ENCODE peak calls at places on chromosomes 11 and 22, in seven cellular contexts. N is neural progenitor cell, D is keratinocyte, K is coronary artery, Z is HL-60, J is GM06990, G is psoas muscle. E is an unnamed sample.

GRCh38 chr11:128336203-128336602 is 251.2 kb downstream of the ETS1 start:
- DNase-seq in N (no peak), D (no peak), K (no peak), Z (no peak), J (no peak), G (peak; percentile 65), E (no peak)

GRCh38 chr22:35743466-35743865 is 25.8 kb downstream of the APOL5 start:
- DNase-seq in N (no peak), D (no peak), K (no peak), Z (no peak), J (no peak), G (no peak), E (no peak)

GRCh38 chr11:92859290-92859689 is 110.2 kb upstream of the MTNR1B start:
- DNase-seq in N (no peak), D (no peak), K (no peak), Z (no peak), J (no peak), G (no peak), E (no peak)

GRCh38 chr11:62472063-62472884 is 53.4 kb downstream of the SCGB1A1 start:
- DNase-seq in N (no peak), D (no peak), K (no peak), Z (no peak), J (no peak), G (no peak), E (no peak)

GRCh38 chr11:79077684-79078379 is 363.0 kb downstream of the TENM4 start:
- DNase-seq in N (no peak), D (no peak), K (no peak), Z (no peak), J (no peak), G (no peak), E (no peak)

GRCh38 chr11:121839821-121840220 is 276.2 kb downstream of the BLID start:
- DNase-seq in N (no peak), D (no peak), K (no peak), Z (no peak), J (no peak), G (no peak), E (no peak)

GRCh38 chr11:128711136-128711535 is 17.3 kb downstream of the FLI1 start:
- DNase-seq in N (no peak), D (no peak), K (no peak), Z (no peak), J (no peak), G (no peak), E (no peak)

GRCh38 chr11:3086114-3086513 is 28.9 kb upstream of the CARS1 start:
- DNase-seq in N (no peak), D (no peak), K (no peak), Z (no peak), J (no peak), G (no peak), E (no peak)

GRCh38 chr11:128942807-128943430 is at the start of gene TP53AIP1:
- DNase-seq in N (no peak), D (no peak), K (no peak), Z (no peak), J (no peak), G (no peak), E (no peak)

GRCh38 chr11:5831196-5831829 is 10.4 kb downstream of the OR52E6 start:
- DNase-seq in N (peak; percentile 4), D (no peak), K (no peak), Z (no peak), J (no peak), G (no peak), E (no peak)

GRCh38 chr11:128361451-128362020 is 225.8 kb downstream of the ETS1 start:
- DNase-seq in N (no peak), D (no peak), K (no peak), Z (no peak), J (no peak), G (no peak), E (no peak)

GRCh38 chr11:1232328-1233321 is 9.8 kb downstream of the MUC5B start:
- DNase-seq in N (no peak), D (no peak), K (no peak), Z (no peak), J (no peak), G (peak; percentile 49), E (peak; percentile 2)

GRCh38 chr11:534592-535518 is 521 bp downstream of the HRAS start:
- DNase-seq in N (peak; percentile 38), D (peak; percentile 61), K (no peak), Z (peak; percentile 37), J (peak; percentile 64), G (peak; percentile 77), E (no peak)

DNA sequence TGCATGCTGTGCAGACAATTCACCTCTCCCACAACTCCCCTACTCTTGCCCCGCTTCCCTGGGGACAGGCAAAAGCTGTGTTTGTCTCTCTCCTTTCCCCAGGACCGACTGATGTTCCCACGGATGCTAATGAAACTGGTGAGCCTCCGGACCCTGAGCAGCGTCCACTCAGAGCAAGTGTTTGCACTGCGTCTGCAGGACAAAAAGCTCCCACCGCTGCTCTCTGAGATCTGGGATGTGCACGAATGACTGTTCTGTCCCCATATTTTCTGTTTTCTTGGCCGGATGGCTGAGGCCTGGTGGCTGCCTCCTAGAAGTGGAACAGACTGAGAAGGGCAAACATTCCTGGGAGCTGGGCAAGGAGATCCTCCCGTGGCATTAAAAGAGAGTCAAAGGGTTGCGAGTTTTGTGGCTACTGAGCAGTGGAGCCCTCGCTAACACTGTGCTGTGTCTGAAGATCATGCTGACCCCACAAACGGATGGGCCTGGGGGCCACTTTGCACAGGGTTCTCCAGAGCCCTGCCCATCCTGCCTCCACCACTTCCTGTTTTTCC is 1.4 kb upstream of the MADD start:
- DNase-seq in N (no peak), D (no peak), K (no peak), Z (no peak), J (no peak), G (no peak), E (no peak)
- TF ChIP-seq CTCF in N (no peak), D (no peak), K (no peak), Z (no peak), J (no peak), G (no peak), E (no peak)

GRCh38 chr11:9313648-9314290 is 624 bp downstream of the TMEM41B start:
- DNase-seq in N (peak; percentile 63), D (no peak), K (no peak), Z (peak; percentile 6), J (no peak), G (no peak), E (no peak)

GRCh38 chr11:9316334-9316733 is 1.9 kb upstream of the TMEM41B start:
- DNase-seq in N (no peak), D (no peak), K (no peak), Z (no peak), J (no peak), G (no peak), E (no peak)

GRCh38 chr11:9315078-9315688 is 790 bp upstream of the TMEM41B start:
- DNase-seq in N (peak; percentile 40), D (no peak), K (no peak), Z (peak; percentile 22), J (no peak), G (no peak), E (no peak)

GRCh38 chr11:9310485-9310884 is 3.9 kb downstream of the TMEM41B start:
- DNase-seq in N (no peak), D (no peak), K (no peak), Z (no peak), J (no peak), G (no peak), E (no peak)

DNA sequence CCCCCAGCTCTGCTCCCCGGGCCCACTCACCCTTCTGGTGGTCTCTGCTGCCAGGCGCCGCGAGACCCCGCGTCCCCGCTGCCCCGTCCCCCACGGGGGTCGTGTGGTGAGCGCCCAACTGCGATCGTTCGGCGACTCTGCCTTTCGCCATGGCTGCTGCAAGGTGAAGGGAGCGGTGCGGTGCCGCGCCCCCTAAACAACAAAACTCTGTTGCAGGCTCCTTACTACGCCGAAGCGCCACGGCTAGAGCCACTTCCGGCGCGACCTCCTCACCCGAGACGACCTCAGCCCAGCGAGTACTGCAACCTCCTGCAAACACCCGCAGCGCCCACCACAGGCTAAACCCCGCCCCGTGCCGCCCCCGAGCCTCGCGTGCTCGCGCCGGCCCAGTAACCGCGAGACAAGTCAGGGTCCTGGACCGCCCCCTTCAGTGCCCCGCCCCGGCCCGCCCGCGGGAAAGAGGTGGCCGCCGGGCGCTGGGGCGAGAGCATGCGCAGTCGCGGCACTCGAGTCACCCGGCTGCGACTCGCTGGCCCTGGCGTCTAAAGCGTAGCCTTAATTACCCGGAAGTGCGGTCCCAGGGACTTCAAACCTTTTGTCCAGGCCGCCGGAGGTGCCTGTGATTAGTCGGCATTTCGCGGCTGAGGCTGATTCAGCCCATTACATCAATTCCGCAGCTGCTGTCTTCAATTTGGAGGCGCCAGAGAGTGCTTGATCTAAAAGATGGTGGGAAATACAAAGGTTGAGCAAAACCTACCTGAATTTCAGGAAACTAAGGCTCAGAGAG is at the start of gene TMEM41B:
- DNase-seq in N (peak; percentile 99), D (peak; percentile 92), K (peak; percentile 99), Z (peak; percentile 98), J (peak; percentile 100), G (peak; percentile 99), E (peak; percentile 86)
- TF ChIP-seq CTCF in N (no peak), D (no peak), K (no peak), Z (no peak), J (no peak), G (no peak), E (peak; percentile 7)

GRCh38 chr11:28537822-28538221 is 429.6 kb downstream of the METTL15 start:
- DNase-seq in N (no peak), D (no peak), K (no peak), Z (no peak), J (no peak), G (no peak), E (no peak)
- TF ChIP-seq CTCF in N (no peak), D (no peak), K (no peak), Z (no peak), J (no peak), G (no peak), E (no peak)

GRCh38 chr22:27241430-27242110 is 560.0 kb downstream of the MN1 start:
- DNase-seq in N (no peak), D (no peak), K (peak; percentile 88), Z (no peak), J (no peak), G (peak; percentile 56), E (no peak)

GRCh38 chr22:27242917-27243589 is 558.5 kb downstream of the MN1 start:
- DNase-seq in N (no peak), D (no peak), K (no peak), Z (no peak), J (no peak), G (no peak), E (no peak)

GRCh38 chr22:27242474-27242873 is 559.1 kb downstream of the MN1 start:
- DNase-seq in N (no peak), D (no peak), K (no peak), Z (no peak), J (no peak), G (no peak), E (no peak)

GRCh38 chr22:27240298-27240885 is 561.2 kb downstream of the MN1 start:
- DNase-seq in N (no peak), D (no peak), K (peak; percentile 65), Z (no peak), J (no peak), G (no peak), E (no peak)

GRCh38 chr22:27242111-27242436 is 559.5 kb downstream of the MN1 start:
- DNase-seq in N (no peak), D (no peak), K (no peak), Z (no peak), J (no peak), G (no peak), E (no peak)
- TF ChIP-seq CTCF in N (no peak), D (no peak), K (no peak), Z (no peak), J (no peak), G (no peak), E (no peak)

E was measured in D721Med.